ENCODE peak calls at places on chromosomes 4 and X, in nine cellular contexts. One of them, this sample, is unnamed. For H3K36me3 and H3K27me3, the result is how much of the 10 kb centered on the place peaks cover.

GRCh38 chr4:41327770-41328169 is 71.0 kb downstream of the UCHL1 start:
- DNase-seq in psoas muscle: no peak
- DNase-seq in osteoblast: no peak
- DNase-seq in pancreas: no peak
- DNase-seq in PC-9: no peak
- DNase-seq in left lung: no peak
- DNase-seq in keratinocyte: no peak
- DNase-seq in neural progenitor cell: no peak
- DNase-seq in body of pancreas: no peak
- DNase-seq in this sample: no peak

GRCh38 chrX:40145001-40145631 is 47.4 kb upstream of the BCOR start:
- DNase-seq in psoas muscle: no peak
- DNase-seq in osteoblast: peak
- DNase-seq in pancreas: no peak
- DNase-seq in PC-9: no peak
- DNase-seq in left lung: no peak
- DNase-seq in keratinocyte: no peak
- DNase-seq in neural progenitor cell: peak
- DNase-seq in body of pancreas: no peak
- DNase-seq in this sample: no peak

GRCh38 chr4:54645830-54646229 is 11.9 kb upstream of the KIT start:
- DNase-seq in psoas muscle: no peak
- DNase-seq in osteoblast: no peak
- DNase-seq in pancreas: no peak
- DNase-seq in PC-9: no peak
- DNase-seq in left lung: no peak
- DNase-seq in keratinocyte: no peak
- DNase-seq in neural progenitor cell: peak
- DNase-seq in body of pancreas: no peak
- DNase-seq in this sample: no peak

GRCh38 chrX:101383679-101384078 is 2.3 kb downstream of the BTK start:
- DNase-seq in psoas muscle: no peak
- DNase-seq in osteoblast: peak
- DNase-seq in pancreas: no peak
- DNase-seq in PC-9: no peak
- DNase-seq in left lung: no peak
- DNase-seq in keratinocyte: no peak
- DNase-seq in neural progenitor cell: peak
- DNase-seq in body of pancreas: no peak
- DNase-seq in this sample: no peak

GRCh38 chrX:46838974-46839480 is 2.2 kb downstream of the RP2 start:
- DNase-seq in psoas muscle: no peak
- DNase-seq in osteoblast: no peak
- DNase-seq in pancreas: no peak
- DNase-seq in PC-9: no peak
- DNase-seq in left lung: no peak
- DNase-seq in keratinocyte: no peak
- DNase-seq in neural progenitor cell: no peak
- DNase-seq in body of pancreas: no peak
- DNase-seq in this sample: no peak

GRCh38 chr4:32117696-32118095 is 1397.5 kb downstream of the PCDH7 start:
- DNase-seq in psoas muscle: no peak
- DNase-seq in osteoblast: no peak
- DNase-seq in pancreas: no peak
- DNase-seq in PC-9: no peak
- DNase-seq in left lung: no peak
- DNase-seq in keratinocyte: no peak
- DNase-seq in neural progenitor cell: peak
- DNase-seq in body of pancreas: no peak
- DNase-seq in this sample: no peak

GRCh38 chr4:169557061-169557636 is 55.2 kb downstream of the NEK1 start:
- DNase-seq in psoas muscle: no peak
- DNase-seq in osteoblast: no peak
- DNase-seq in pancreas: no peak
- DNase-seq in PC-9: peak
- DNase-seq in left lung: no peak
- DNase-seq in keratinocyte: no peak
- DNase-seq in neural progenitor cell: no peak
- DNase-seq in body of pancreas: no peak
- DNase-seq in this sample: no peak

GRCh38 chrX:53445977-53446376 is 11.8 kb upstream of the HSD17B10 start:
- DNase-seq in psoas muscle: peak
- DNase-seq in osteoblast: peak
- DNase-seq in pancreas: peak
- DNase-seq in PC-9: no peak
- DNase-seq in left lung: peak
- DNase-seq in keratinocyte: no peak
- DNase-seq in neural progenitor cell: peak
- DNase-seq in body of pancreas: peak
- DNase-seq in this sample: peak

GRCh38 chr4:2924765-2925301 is 38.4 kb downstream of the NOP14 start:
- DNase-seq in psoas muscle: no peak
- DNase-seq in osteoblast: peak
- DNase-seq in pancreas: peak
- DNase-seq in PC-9: no peak
- DNase-seq in left lung: peak
- DNase-seq in keratinocyte: no peak
- DNase-seq in neural progenitor cell: no peak
- DNase-seq in body of pancreas: peak
- DNase-seq in this sample: peak

GRCh38 chrX:17374619-17375360 is at the start of gene NHS:
- DNase-seq in psoas muscle: peak
- DNase-seq in osteoblast: peak
- DNase-seq in pancreas: peak
- DNase-seq in PC-9: peak
- DNase-seq in left lung: peak
- DNase-seq in keratinocyte: peak
- DNase-seq in neural progenitor cell: peak
- DNase-seq in body of pancreas: peak
- DNase-seq in this sample: peak

GRCh38 chrX:136747003-136747986 is 33.4 kb downstream of the ARHGEF6 start:
- DNase-seq in psoas muscle: no peak
- DNase-seq in osteoblast: no peak
- DNase-seq in pancreas: no peak
- DNase-seq in PC-9: no peak
- DNase-seq in left lung: no peak
- DNase-seq in keratinocyte: no peak
- DNase-seq in neural progenitor cell: no peak
- DNase-seq in body of pancreas: peak
- DNase-seq in this sample: no peak

GRCh38 chrX:40176256-40176978 is 78.7 kb upstream of the BCOR start:
- DNase-seq in psoas muscle: peak
- DNase-seq in osteoblast: peak
- DNase-seq in pancreas: peak
- DNase-seq in PC-9: no peak
- DNase-seq in left lung: peak
- DNase-seq in keratinocyte: no peak
- DNase-seq in neural progenitor cell: peak
- DNase-seq in body of pancreas: peak
- DNase-seq in this sample: peak

GRCh38 chr4:138062929-138063328 is 179.2 kb downstream of the SLC7A11 start:
- DNase-seq in psoas muscle: no peak
- DNase-seq in osteoblast: peak
- DNase-seq in pancreas: no peak
- DNase-seq in PC-9: no peak
- DNase-seq in left lung: no peak
- DNase-seq in keratinocyte: peak
- DNase-seq in neural progenitor cell: no peak
- DNase-seq in body of pancreas: no peak
- DNase-seq in this sample: no peak

GRCh38 chr4:139596680-139597279 is 40.8 kb upstream of the SETD7 start:
- DNase-seq in psoas muscle: no peak
- DNase-seq in osteoblast: no peak
- DNase-seq in pancreas: no peak
- DNase-seq in PC-9: peak
- DNase-seq in left lung: no peak
- DNase-seq in keratinocyte: no peak
- DNase-seq in neural progenitor cell: no peak
- DNase-seq in body of pancreas: no peak
- DNase-seq in this sample: no peak

GRCh38 chr4:141912831-141913230 is 276.4 kb downstream of the IL15 start:
- DNase-seq in psoas muscle: no peak
- DNase-seq in osteoblast: no peak
- DNase-seq in pancreas: no peak
- DNase-seq in PC-9: no peak
- DNase-seq in left lung: no peak
- DNase-seq in keratinocyte: no peak
- DNase-seq in neural progenitor cell: no peak
- DNase-seq in body of pancreas: no peak
- DNase-seq in this sample: no peak

GRCh38 chr4:147984065-147984777 is 252.3 kb downstream of the ARHGAP10 start:
- DNase-seq in psoas muscle: no peak
- DNase-seq in osteoblast: peak
- DNase-seq in pancreas: no peak
- DNase-seq in PC-9: no peak
- DNase-seq in left lung: no peak
- DNase-seq in keratinocyte: no peak
- DNase-seq in neural progenitor cell: peak
- DNase-seq in body of pancreas: peak
- DNase-seq in this sample: no peak

GRCh38 chr4:22524895-22525294 is 9.0 kb upstream of the ADGRA3 start:
- DNase-seq in psoas muscle: no peak
- DNase-seq in osteoblast: no peak
- DNase-seq in pancreas: no peak
- DNase-seq in PC-9: no peak
- DNase-seq in left lung: no peak
- DNase-seq in keratinocyte: no peak
- DNase-seq in neural progenitor cell: no peak
- DNase-seq in body of pancreas: no peak
- DNase-seq in this sample: no peak

GRCh38 chr4:1473718-1474117 is 67.5 kb upstream of the NKX1-1 start:
- DNase-seq in psoas muscle: no peak
- DNase-seq in osteoblast: no peak
- DNase-seq in pancreas: peak
- DNase-seq in PC-9: no peak
- DNase-seq in left lung: peak
- DNase-seq in keratinocyte: no peak
- DNase-seq in neural progenitor cell: no peak
- DNase-seq in body of pancreas: no peak
- DNase-seq in this sample: no peak

GRCh38 chr4:44583393-44583792 is 68.0 kb downstream of the YIPF7 start:
- DNase-seq in psoas muscle: no peak
- DNase-seq in osteoblast: no peak
- DNase-seq in pancreas: no peak
- DNase-seq in PC-9: no peak
- DNase-seq in left lung: no peak
- DNase-seq in keratinocyte: no peak
- DNase-seq in neural progenitor cell: peak
- DNase-seq in body of pancreas: no peak
- DNase-seq in this sample: no peak

GRCh38 chrX:77924320-77924859 is 13.9 kb downstream of the ATP7A start:
- DNase-seq in psoas muscle: no peak
- DNase-seq in osteoblast: no peak
- DNase-seq in pancreas: no peak
- DNase-seq in PC-9: no peak
- DNase-seq in left lung: no peak
- DNase-seq in keratinocyte: no peak
- DNase-seq in neural progenitor cell: no peak
- DNase-seq in body of pancreas: no peak
- DNase-seq in this sample: no peak

GRCh38 chrX:77925764-77926163 is 15.3 kb downstream of the ATP7A start:
- DNase-seq in psoas muscle: no peak
- DNase-seq in osteoblast: no peak
- DNase-seq in pancreas: no peak
- DNase-seq in PC-9: no peak
- DNase-seq in left lung: no peak
- DNase-seq in keratinocyte: no peak
- DNase-seq in neural progenitor cell: no peak
- DNase-seq in body of pancreas: no peak
- DNase-seq in this sample: no peak

GRCh38 chrX:77917294-77917933 is 6.9 kb downstream of the ATP7A start:
- DNase-seq in psoas muscle: no peak
- DNase-seq in osteoblast: peak
- DNase-seq in pancreas: no peak
- DNase-seq in PC-9: no peak
- DNase-seq in left lung: no peak
- DNase-seq in keratinocyte: no peak
- DNase-seq in neural progenitor cell: no peak
- DNase-seq in body of pancreas: no peak
- DNase-seq in this sample: no peak

GRCh38 chrX:77918568-77918967 is 8.1 kb downstream of the ATP7A start:
- DNase-seq in psoas muscle: no peak
- DNase-seq in osteoblast: peak
- DNase-seq in pancreas: no peak
- DNase-seq in PC-9: peak
- DNase-seq in left lung: no peak
- DNase-seq in keratinocyte: no peak
- DNase-seq in neural progenitor cell: no peak
- DNase-seq in body of pancreas: no peak
- DNase-seq in this sample: no peak

GRCh38 chrX:77922768-77923167 is 12.3 kb downstream of the ATP7A start:
- DNase-seq in psoas muscle: no peak
- DNase-seq in osteoblast: no peak
- DNase-seq in pancreas: no peak
- DNase-seq in PC-9: no peak
- DNase-seq in left lung: no peak
- DNase-seq in keratinocyte: no peak
- DNase-seq in neural progenitor cell: no peak
- DNase-seq in body of pancreas: no peak
- DNase-seq in this sample: no peak
- H3K27ac ChIP-seq in psoas muscle: no peak
- H3K27ac ChIP-seq in osteoblast: no peak
- H3K27ac ChIP-seq in pancreas: no peak
- H3K27ac ChIP-seq in PC-9: no peak
- H3K27ac ChIP-seq in left lung: no peak
- H3K27ac ChIP-seq in keratinocyte: no peak
- H3K27ac ChIP-seq in neural progenitor cell: no peak
- H3K27ac ChIP-seq in body of pancreas: no peak
- H3K27ac ChIP-seq in this sample: no peak

GRCh38 chr4:8019396-8020365 is 80.0 kb upstream of the AFAP1 start:
- DNase-seq in psoas muscle: no peak
- DNase-seq in osteoblast: peak
- DNase-seq in pancreas: peak
- DNase-seq in PC-9: peak
- DNase-seq in left lung: peak
- DNase-seq in keratinocyte: peak
- DNase-seq in neural progenitor cell: no peak
- DNase-seq in body of pancreas: no peak
- DNase-seq in this sample: peak
- H3K36me3 ChIP-seq in psoas muscle: half or more
- H3K36me3 ChIP-seq in osteoblast: under half
- H3K36me3 ChIP-seq in pancreas: under half
- H3K36me3 ChIP-seq in PC-9: under half
- H3K36me3 ChIP-seq in left lung: under half
- H3K36me3 ChIP-seq in keratinocyte: under half
- H3K36me3 ChIP-seq in neural progenitor cell: under half
- H3K36me3 ChIP-seq in body of pancreas: under half
- H3K36me3 ChIP-seq in this sample: under half

GRCh38 chrX:147626605-147627004 is 285.1 kb upstream of the FMR1 start:
- DNase-seq in psoas muscle: no peak
- DNase-seq in osteoblast: no peak
- DNase-seq in pancreas: no peak
- DNase-seq in PC-9: no peak
- DNase-seq in left lung: no peak
- DNase-seq in keratinocyte: no peak
- DNase-seq in neural progenitor cell: no peak
- DNase-seq in body of pancreas: no peak
- DNase-seq in this sample: no peak
- H3K27me3 ChIP-seq in psoas muscle: under half
- H3K27me3 ChIP-seq in osteoblast: under half
- H3K27me3 ChIP-seq in pancreas: under half
- H3K27me3 ChIP-seq in PC-9: under half
- H3K27me3 ChIP-seq in left lung: under half
- H3K27me3 ChIP-seq in keratinocyte: under half
- H3K27me3 ChIP-seq in neural progenitor cell: under half
- H3K27me3 ChIP-seq in body of pancreas: under half
- H3K27me3 ChIP-seq in this sample: under half

GRCh38 chr4:118351851-118352827 is 664 bp downstream of the PRSS12 start:
- DNase-seq in psoas muscle: peak
- DNase-seq in osteoblast: peak
- DNase-seq in pancreas: peak
- DNase-seq in PC-9: no peak
- DNase-seq in left lung: peak
- DNase-seq in keratinocyte: no peak
- DNase-seq in neural progenitor cell: peak
- DNase-seq in body of pancreas: peak
- DNase-seq in this sample: peak
- H3K27ac ChIP-seq in psoas muscle: no peak
- H3K27ac ChIP-seq in osteoblast: peak
- H3K27ac ChIP-seq in pancreas: peak
- H3K27ac ChIP-seq in PC-9: no peak
- H3K27ac ChIP-seq in left lung: no peak
- H3K27ac ChIP-seq in keratinocyte: peak
- H3K27ac ChIP-seq in neural progenitor cell: no peak
- H3K27ac ChIP-seq in body of pancreas: peak
- H3K27ac ChIP-seq in this sample: peak